ENCODE peak calls at places on chromosomes 12 and 14, in four cellular contexts. One of them, this sample, is unnamed.
A peak's percentile ranks its signal among the peaks of the same experiment; 100 is the strongest.

GRCh38 chr12:94618995-94619695 is 31.2 kb downstream of the TMCC3 start:
- DNase-seq in hypothalamus: no peak
- DNase-seq in retina: no peak
- DNase-seq in ELF-1: peak; percentile 44
- DNase-seq in this sample: peak; percentile 75

GRCh38 chr12:102564026-102564425 is 83.7 kb upstream of the IGF1 start:
- DNase-seq in hypothalamus: no peak
- DNase-seq in retina: no peak
- DNase-seq in ELF-1: peak; percentile 47
- DNase-seq in this sample: no peak

GRCh38 chr12:115201928-115202327 is 518.0 kb upstream of the TBX3 start:
- DNase-seq in hypothalamus: no peak
- DNase-seq in retina: no peak
- DNase-seq in ELF-1: no peak
- DNase-seq in this sample: no peak

GRCh38 chr14:46840971-46841729 is 189.6 kb upstream of the RPL10L start:
- DNase-seq in hypothalamus: no peak
- DNase-seq in retina: no peak
- DNase-seq in ELF-1: no peak
- DNase-seq in this sample: no peak

GRCh38 chr12:120402217-120402616 is 33.3 kb upstream of the MSI1 start:
- DNase-seq in hypothalamus: no peak
- DNase-seq in retina: peak; percentile 79
- DNase-seq in ELF-1: peak; percentile 77
- DNase-seq in this sample: no peak

GRCh38 chr14:26190644-26191043 is 407.2 kb downstream of the NOVA1 start:
- DNase-seq in hypothalamus: no peak
- DNase-seq in retina: no peak
- DNase-seq in ELF-1: no peak
- DNase-seq in this sample: no peak

GRCh38 chr12:96419576-96420254 is 19.5 kb upstream of the CDK17 start:
- DNase-seq in hypothalamus: no peak
- DNase-seq in retina: no peak
- DNase-seq in ELF-1: no peak
- DNase-seq in this sample: no peak

GRCh38 chr14:23577004-23577681 is 1.4 kb downstream of the JPH4 start:
- DNase-seq in hypothalamus: no peak
- DNase-seq in retina: peak; percentile 73
- DNase-seq in ELF-1: peak; percentile 48
- DNase-seq in this sample: no peak

GRCh38 chr14:54252072-54252730 is 144.6 kb upstream of the CDKN3 start:
- DNase-seq in hypothalamus: no peak
- DNase-seq in retina: no peak
- DNase-seq in ELF-1: peak; percentile 36
- DNase-seq in this sample: peak; percentile 24

GRCh38 chr14:99361596-99362220 is 89.7 kb upstream of the BCL11B start:
- DNase-seq in hypothalamus: no peak
- DNase-seq in retina: peak; percentile 56
- DNase-seq in ELF-1: no peak
- DNase-seq in this sample: no peak

GRCh38 chr14:69547701-69548348 is 26.8 kb downstream of the CCDC177 start:
- DNase-seq in hypothalamus: no peak
- DNase-seq in retina: peak; percentile 96
- DNase-seq in ELF-1: peak; percentile 94
- DNase-seq in this sample: peak; percentile 9

GRCh38 chr12:6201199-6201608 is 1.0 kb downstream of the CD9 start:
- DNase-seq in hypothalamus: no peak
- DNase-seq in retina: no peak
- DNase-seq in ELF-1: peak; percentile 42
- DNase-seq in this sample: peak; percentile 33

GRCh38 chr12:6097384-6097783 is 27.1 kb downstream of the VWF start:
- DNase-seq in hypothalamus: no peak
- DNase-seq in retina: no peak
- DNase-seq in ELF-1: no peak
- DNase-seq in this sample: peak; percentile 68

GRCh38 chr14:102554835-102555819 is 37.3 kb upstream of the RCOR1 start:
- DNase-seq in hypothalamus: no peak
- DNase-seq in retina: peak; percentile 80
- DNase-seq in ELF-1: peak; percentile 95
- DNase-seq in this sample: no peak

GRCh38 chr14:55277972-55278740 is 6.9 kb downstream of the FBXO34 start:
- DNase-seq in hypothalamus: no peak
- DNase-seq in retina: no peak
- DNase-seq in ELF-1: no peak
- DNase-seq in this sample: no peak

GRCh38 chr14:54175298-54175942 is 218.8 kb upstream of the BMP4 start:
- DNase-seq in hypothalamus: no peak
- DNase-seq in retina: peak; percentile 71
- DNase-seq in ELF-1: peak; percentile 71
- DNase-seq in this sample: peak; percentile 23